ENCODE peak calls at places on chromosomes 11 and 22, in seven cellular contexts. X, J, R, C, S, T and P are unnamed samples.

GRCh38 chr22:43587574-43587973 is 175.8 kb downstream of the MPPED1 start:
- DNase-seq in T (no peak), X (no peak), S (peak), R (no peak), C (peak), J (no peak), P (no peak)

GRCh38 chr11:31218847-31219246 is 150.7 kb downstream of the DCDC1 start:
- DNase-seq in R (no peak), X (no peak), T (no peak), S (no peak), J (no peak), C (no peak), P (no peak)

GRCh38 chr11:1382831-1383607 is 6.7 kb upstream of the BRSK2 start:
- DNase-seq in S (peak), X (peak), R (peak), C (peak), T (peak), J (peak), P (peak)

GRCh38 chr11:100964400-100964799 is 165.2 kb downstream of the PGR start:
- DNase-seq in T (peak), R (no peak), S (peak), X (no peak), J (no peak), C (peak), P (no peak)

GRCh38 chr22:26172389-26172990 is 3.2 kb downstream of the SEZ6L start:
- DNase-seq in T (no peak), C (peak), S (peak), R (peak), X (no peak), J (peak), P (no peak)

GRCh38 chr11:10295056-10295901 is 1.3 kb upstream of the SBF2 start:
- DNase-seq in S (no peak), C (no peak), R (no peak), X (no peak), T (no peak), J (no peak), P (no peak)

GRCh38 chr11:30585067-30585891 is 874 bp downstream of the MPPED2 start:
- DNase-seq in C (no peak), X (no peak), S (no peak), T (no peak), J (no peak), R (peak), P (no peak)

GRCh38 chr11:65858354-65859133 is 564 bp upstream of the CFL1 start:
- DNase-seq in R (no peak), T (no peak), S (no peak), J (no peak), X (no peak), C (no peak), P (no peak)

GRCh38 chr22:20591295-20591645 is 83.9 kb downstream of the MED15 start:
- DNase-seq in R (no peak), J (no peak), C (no peak), S (no peak), T (no peak), X (no peak), P (no peak)

GRCh38 chr11:66883021-66883968 is 26.4 kb downstream of the LRFN4 start:
- DNase-seq in C (peak), R (peak), X (no peak), S (peak), J (peak), T (no peak), P (peak)

GRCh38 chr11:118592616-118593367 is 14.6 kb upstream of the PHLDB1 start:
- DNase-seq in S (no peak), X (no peak), J (no peak), T (no peak), C (no peak), R (no peak), P (no peak)

GRCh38 chr11:86069408-86070086 is 663 bp upstream of the PICALM start:
- DNase-seq in S (peak), J (peak), R (no peak), T (peak), X (no peak), C (peak), P (no peak)

DNA sequence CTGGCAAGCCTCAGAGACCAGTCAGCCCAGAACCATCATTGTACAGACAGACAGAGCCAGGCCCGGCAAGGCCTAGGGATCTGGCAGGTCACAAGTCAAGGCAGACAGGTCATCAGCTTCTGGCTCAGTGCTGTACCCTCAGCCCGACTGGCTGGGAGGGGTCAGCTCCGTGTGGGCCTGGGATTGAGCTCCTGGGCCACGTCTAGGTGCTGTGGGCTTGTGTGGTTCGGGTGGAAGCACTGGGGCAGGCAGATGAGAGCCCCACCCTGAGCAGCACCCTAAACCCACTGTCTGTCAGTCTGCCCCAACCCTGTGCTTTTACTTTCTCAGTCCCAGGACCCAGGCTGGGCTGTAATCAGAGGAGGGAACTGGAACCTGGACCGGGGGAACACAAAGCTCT is 26.9 kb upstream of the P2RY2 start:
- DNase-seq in T (no peak), X (no peak), C (no peak), S (no peak), R (no peak), J (no peak), P (no peak)
- H3K27ac ChIP-seq in T (no peak), X (no peak), C (no peak), S (no peak), R (no peak), J (peak), P (no peak)

GRCh38 chr11:64232182-64233018 is 2.0 kb upstream of the VEGFB start:
- DNase-seq in C (no peak), S (no peak), T (no peak), X (no peak), J (no peak), R (no peak), P (no peak)
- H3K27ac ChIP-seq in C (no peak), S (no peak), T (no peak), X (no peak), J (no peak), R (peak), P (no peak)

DNA sequence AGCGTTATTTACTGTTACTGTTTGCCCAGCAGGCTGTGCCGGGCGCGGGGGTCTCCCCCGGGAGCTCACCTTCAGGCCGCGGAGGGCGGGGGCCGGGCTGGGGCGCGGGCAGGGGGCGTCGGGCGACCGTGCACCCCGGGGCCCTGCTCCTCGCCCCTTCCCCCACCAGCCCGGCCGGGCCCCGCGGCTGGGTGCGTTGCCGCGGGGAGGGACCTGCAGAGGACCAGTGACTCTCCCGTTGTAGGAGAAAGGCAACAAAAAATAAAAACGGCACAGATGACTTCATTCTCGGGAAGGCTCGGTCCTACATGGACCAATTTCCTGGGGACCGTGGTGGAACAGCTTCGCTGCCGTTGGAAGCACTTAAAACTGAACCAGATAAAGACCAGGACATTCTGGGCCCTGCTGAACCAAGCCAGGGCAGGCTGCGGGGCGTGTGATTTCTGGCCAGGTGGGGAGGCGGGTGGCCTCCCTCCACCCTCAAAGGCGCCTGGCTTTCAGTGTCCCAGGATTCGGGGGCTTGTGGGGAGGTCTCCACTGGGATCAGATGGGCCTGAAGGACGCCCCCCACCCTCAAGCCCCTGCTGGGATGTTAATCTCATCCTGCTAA is 57.3 kb downstream of the IGLL1 start:
- DNase-seq in X (no peak), C (no peak), T (no peak), S (peak), R (no peak), J (no peak), P (no peak)
- H3K27ac ChIP-seq in X (peak), C (no peak), T (no peak), S (peak), R (peak), J (no peak), P (peak)

GRCh38 chr11:4751201-4751600 is 18.5 kb downstream of the OR51F1 start:
- DNase-seq in R (no peak), C (no peak), X (no peak), S (no peak), J (no peak), T (no peak), P (no peak)

DNA sequence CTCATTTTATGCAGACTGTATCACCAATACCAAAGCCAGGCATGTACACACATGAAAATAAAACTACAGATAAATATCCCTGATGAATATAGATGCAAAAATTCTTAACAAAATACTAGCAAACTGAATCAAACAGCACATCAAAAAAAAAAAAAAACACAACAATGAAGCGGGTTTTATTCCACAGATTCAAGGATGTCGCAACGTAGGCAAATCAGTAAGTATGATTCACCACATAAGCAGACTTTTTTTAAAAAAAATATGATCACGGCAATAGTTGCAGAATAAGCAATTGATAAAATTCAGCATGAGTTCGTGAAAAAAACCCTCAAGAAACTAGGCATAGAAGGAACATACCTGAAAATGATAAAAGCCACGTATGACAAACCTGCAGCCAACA is 21.3 kb downstream of the OR51F1 start:
- DNase-seq in X (no peak), S (peak), R (no peak), J (no peak), C (no peak), T (no peak), P (no peak)
- H3K27ac ChIP-seq in X (no peak), S (no peak), R (no peak), J (no peak), C (no peak), T (no peak), P (no peak)

GRCh38 chr11:78060533-78060932 is 3.1 kb upstream of the THRSP start:
- DNase-seq in R (no peak), S (no peak), X (no peak), J (no peak), T (no peak), C (no peak), P (no peak)
- H3K27ac ChIP-seq in R (no peak), S (no peak), X (no peak), J (no peak), T (no peak), C (no peak), P (no peak)

DNA sequence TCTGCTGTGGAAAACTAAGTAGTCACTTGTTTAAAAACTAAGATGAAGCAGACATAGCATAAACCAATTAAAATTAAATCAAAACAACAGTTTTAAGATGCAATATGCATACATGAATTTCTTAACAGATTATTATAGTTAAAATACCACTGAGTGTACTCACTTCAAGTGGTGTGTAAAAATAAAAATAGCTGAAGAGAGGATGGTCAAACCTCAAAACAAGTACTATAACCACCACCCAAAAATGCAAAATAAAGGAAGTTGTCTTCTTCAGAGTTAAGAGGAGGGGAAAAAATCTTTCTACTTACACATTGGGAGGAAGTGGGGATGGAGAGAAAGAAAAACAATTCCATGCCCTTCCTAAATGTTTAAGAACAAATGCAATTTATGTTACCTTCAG is 31.9 kb downstream of the RRAS2 start:
- DNase-seq in T (no peak), C (no peak), X (no peak), R (no peak), S (no peak), J (no peak), P (no peak)
- H3K27ac ChIP-seq in T (no peak), C (no peak), X (no peak), R (no peak), S (no peak), J (no peak), P (no peak)